ENCODE peak calls at places on chromosome 2, in six cellular contexts. V, E, B, W, T and O are unnamed samples.

GRCh38 chr2:187210726-187211125 is 237.3 kb downstream of the CALCRL start:
- DNase-seq in V (no peak), E (no peak), B (no peak), W (no peak), T (no peak), O (no peak)

GRCh38 chr2:25256486-25256875 is 85.2 kb downstream of the DNMT3A start:
- DNase-seq in V (no peak), E (no peak), B (no peak), W (no peak), T (no peak), O (no peak)

GRCh38 chr2:54396107-54396506 is 60.0 kb upstream of the SPTBN1 start:
- DNase-seq in V (peak; percentile 81), E (no peak), B (no peak), W (no peak), T (peak; percentile 24), O (peak; percentile 31)

GRCh38 chr2:105873281-105873680 is 128.6 kb downstream of the NCK2 start:
- DNase-seq in V (no peak), E (no peak), B (no peak), W (no peak), T (no peak), O (no peak)

GRCh38 chr2:96931966-96932365 is 54.4 kb downstream of the FAM178B start:
- DNase-seq in V (no peak), E (no peak), B (no peak), W (no peak), T (no peak), O (no peak)

GRCh38 chr2:118371500-118371899 is 283.2 kb downstream of the INSIG2 start:
- DNase-seq in V (peak; percentile 18), E (no peak), B (peak; percentile 14), W (peak; percentile 48), T (peak; percentile 49), O (peak; percentile 36)

GRCh38 chr2:237279012-237279768 is 134.8 kb downstream of the COL6A3 start:
- DNase-seq in V (peak; percentile 80), E (no peak), B (no peak), W (no peak), T (peak; percentile 57), O (no peak)

GRCh38 chr2:151881342-151881741 is 53.1 kb upstream of the ARL5A start:
- DNase-seq in V (no peak), E (no peak), B (no peak), W (no peak), T (no peak), O (no peak)

GRCh38 chr2:208879666-208880065 is 473.1 kb downstream of the PTH2R start:
- DNase-seq in V (no peak), E (no peak), B (no peak), W (no peak), T (no peak), O (no peak)

GRCh38 chr2:70094978-70095832 is 7.9 kb downstream of the PCBP1 start:
- DNase-seq in V (peak; percentile 67), E (peak; percentile 64), B (peak; percentile 70), W (no peak), T (no peak), O (no peak)